ENCODE peak calls at places on chromosome 2, in five cellular contexts. One of them, this sample, is unnamed.
A peak's percentile ranks its signal among the peaks of the same experiment; 100 is the strongest.

GRCh38 chr2:84897773-84898172 is 7.7 kb upstream of the TMSB10 start:
- DNase-seq in germinal center: no peak
- DNase-seq in Calu3: no peak
- DNase-seq in HTR-8/SVneo: no peak
- DNase-seq in caudate nucleus: no peak
- DNase-seq in this sample: no peak

GRCh38 chr2:163319006-163319405 is 416.8 kb downstream of the FIGN start:
- DNase-seq in germinal center: no peak
- DNase-seq in Calu3: no peak
- DNase-seq in HTR-8/SVneo: no peak
- DNase-seq in caudate nucleus: no peak
- DNase-seq in this sample: no peak

GRCh38 chr2:72793798-72794447 is 31.9 kb downstream of the EXOC6B start:
- DNase-seq in germinal center: no peak
- DNase-seq in Calu3: no peak
- DNase-seq in HTR-8/SVneo: peak; percentile 38
- DNase-seq in caudate nucleus: no peak
- DNase-seq in this sample: no peak

GRCh38 chr2:180246281-180246680 is 239.2 kb upstream of the CWC22 start:
- DNase-seq in germinal center: no peak
- DNase-seq in Calu3: no peak
- DNase-seq in HTR-8/SVneo: no peak
- DNase-seq in caudate nucleus: no peak
- DNase-seq in this sample: no peak

GRCh38 chr2:95334916-95335641 is 37.9 kb downstream of the KCNIP3 start:
- DNase-seq in germinal center: no peak
- DNase-seq in Calu3: no peak
- DNase-seq in HTR-8/SVneo: no peak
- DNase-seq in caudate nucleus: no peak
- DNase-seq in this sample: no peak

GRCh38 chr2:201697899-201698298 is 545 bp downstream of the MPP4 start:
- DNase-seq in germinal center: no peak
- DNase-seq in Calu3: no peak
- DNase-seq in HTR-8/SVneo: peak; percentile 41
- DNase-seq in caudate nucleus: no peak
- DNase-seq in this sample: no peak

GRCh38 chr2:140929866-140930265 is 1201.0 kb downstream of the LRP1B start:
- DNase-seq in germinal center: no peak
- DNase-seq in Calu3: no peak
- DNase-seq in HTR-8/SVneo: no peak
- DNase-seq in caudate nucleus: no peak
- DNase-seq in this sample: no peak

GRCh38 chr2:36455788-36456187 is 100.2 kb downstream of the CRIM1 start:
- DNase-seq in germinal center: no peak
- DNase-seq in Calu3: no peak
- DNase-seq in HTR-8/SVneo: no peak
- DNase-seq in caudate nucleus: no peak
- DNase-seq in this sample: no peak

GRCh38 chr2:228615501-228615900 is 434.0 kb upstream of the SPHKAP start:
- DNase-seq in germinal center: no peak
- DNase-seq in Calu3: no peak
- DNase-seq in HTR-8/SVneo: no peak
- DNase-seq in caudate nucleus: no peak
- DNase-seq in this sample: no peak

GRCh38 chr2:1686784-1687105 is 57.6 kb downstream of the PXDN start:
- DNase-seq in germinal center: no peak
- DNase-seq in Calu3: no peak
- DNase-seq in HTR-8/SVneo: no peak
- DNase-seq in caudate nucleus: no peak
- DNase-seq in this sample: no peak

GRCh38 chr2:43518182-43518581 is 77.7 kb downstream of the THADA start:
- DNase-seq in germinal center: no peak
- DNase-seq in Calu3: no peak
- DNase-seq in HTR-8/SVneo: no peak
- DNase-seq in caudate nucleus: no peak
- DNase-seq in this sample: no peak

GRCh38 chr2:65044097-65044735 is 12.0 kb upstream of the CEP68 start:
- DNase-seq in germinal center: no peak
- DNase-seq in Calu3: no peak
- DNase-seq in HTR-8/SVneo: no peak
- DNase-seq in caudate nucleus: no peak
- DNase-seq in this sample: no peak

GRCh38 chr2:69375494-69376353 is 11.3 kb downstream of the GFPT1 start:
- DNase-seq in germinal center: peak; percentile 18
- DNase-seq in Calu3: no peak
- DNase-seq in HTR-8/SVneo: no peak
- DNase-seq in caudate nucleus: no peak
- DNase-seq in this sample: peak; percentile 37

GRCh38 chr2:144890828-144891227 is 370.9 kb upstream of the ZEB2 start:
- DNase-seq in germinal center: peak; percentile 73
- DNase-seq in Calu3: no peak
- DNase-seq in HTR-8/SVneo: peak; percentile 10
- DNase-seq in caudate nucleus: no peak
- DNase-seq in this sample: no peak

GRCh38 chr2:121626777-121627524 is 22.3 kb downstream of the CLASP1 start:
- DNase-seq in germinal center: no peak
- DNase-seq in Calu3: no peak
- DNase-seq in HTR-8/SVneo: no peak
- DNase-seq in caudate nucleus: no peak
- DNase-seq in this sample: no peak

GRCh38 chr2:65731476-65731875 is 299.1 kb upstream of the SPRED2 start:
- DNase-seq in germinal center: no peak
- DNase-seq in Calu3: no peak
- DNase-seq in HTR-8/SVneo: no peak
- DNase-seq in caudate nucleus: no peak
- DNase-seq in this sample: no peak

GRCh38 chr2:168577885-168578284 is 121.8 kb downstream of the CERS6 start:
- DNase-seq in germinal center: no peak
- DNase-seq in Calu3: no peak
- DNase-seq in HTR-8/SVneo: no peak
- DNase-seq in caudate nucleus: no peak
- DNase-seq in this sample: peak; percentile 41

GRCh38 chr2:27016801-27017325 is 15.9 kb upstream of the TMEM214 start:
- DNase-seq in germinal center: peak; percentile 63
- DNase-seq in Calu3: peak; percentile 70
- DNase-seq in HTR-8/SVneo: peak; percentile 73
- DNase-seq in caudate nucleus: no peak
- DNase-seq in this sample: peak; percentile 68

GRCh38 chr2:120177973-120178372 is 45.2 kb downstream of the TMEM185B start:
- DNase-seq in germinal center: no peak
- DNase-seq in Calu3: no peak
- DNase-seq in HTR-8/SVneo: no peak
- DNase-seq in caudate nucleus: no peak
- DNase-seq in this sample: no peak

GRCh38 chr2:175010848-175011254 is 5.7 kb upstream of the CHN1 start:
- DNase-seq in germinal center: no peak
- DNase-seq in Calu3: no peak
- DNase-seq in HTR-8/SVneo: no peak
- DNase-seq in caudate nucleus: no peak
- DNase-seq in this sample: no peak

GRCh38 chr2:74205586-74205985 is 7.2 kb downstream of the MTHFD2 start:
- DNase-seq in germinal center: no peak
- DNase-seq in Calu3: peak; percentile 57
- DNase-seq in HTR-8/SVneo: no peak
- DNase-seq in caudate nucleus: no peak
- DNase-seq in this sample: peak; percentile 82

GRCh38 chr2:215002500-215002899 is 135.9 kb downstream of the ABCA12 start:
- DNase-seq in germinal center: peak; percentile 8
- DNase-seq in Calu3: peak; percentile 22
- DNase-seq in HTR-8/SVneo: peak; percentile 25
- DNase-seq in caudate nucleus: no peak
- DNase-seq in this sample: peak; percentile 19

GRCh38 chr2:136423516-136423996 is 305.6 kb upstream of the CXCR4 start:
- DNase-seq in germinal center: peak; percentile 82
- DNase-seq in Calu3: peak; percentile 82
- DNase-seq in HTR-8/SVneo: peak; percentile 18
- DNase-seq in caudate nucleus: no peak
- DNase-seq in this sample: peak; percentile 61

GRCh38 chr2:160493227-160494028 is at the start of gene RBMS1:
- DNase-seq in germinal center: peak; percentile 19
- DNase-seq in Calu3: peak; percentile 58
- DNase-seq in HTR-8/SVneo: peak; percentile 67
- DNase-seq in caudate nucleus: no peak
- DNase-seq in this sample: peak; percentile 39

This sample was measured in colonic mucosa.